ENCODE peak calls at places on chromosomes 5 and 9, in five cellular contexts. One of them, this sample, is unnamed.

GRCh38 chr9:77885104-77885672 is 146.4 kb downstream of the GNAQ start:
- DNase-seq in ovary: peak
- DNase-seq in A549: no peak
- DNase-seq in IMR-90: no peak
- DNase-seq in right lobe of liver: no peak
- DNase-seq in this sample: no peak

GRCh38 chr9:131278421-131279111 is 2.3 kb upstream of the FAM78A start:
- DNase-seq in ovary: no peak
- DNase-seq in A549: no peak
- DNase-seq in IMR-90: no peak
- DNase-seq in right lobe of liver: no peak
- DNase-seq in this sample: no peak

GRCh38 chr5:174624754-174625506 is 99.5 kb upstream of the MSX2 start:
- DNase-seq in ovary: no peak
- DNase-seq in A549: no peak
- DNase-seq in IMR-90: peak
- DNase-seq in right lobe of liver: no peak
- DNase-seq in this sample: no peak

GRCh38 chr9:96874947-96875459 is 20.7 kb upstream of the ZNF782 start:
- DNase-seq in ovary: no peak
- DNase-seq in A549: peak
- DNase-seq in IMR-90: peak
- DNase-seq in right lobe of liver: no peak
- DNase-seq in this sample: peak

GRCh38 chr9:34707130-34707529 is 2.8 kb downstream of the CCL21 start:
- DNase-seq in ovary: no peak
- DNase-seq in A549: no peak
- DNase-seq in IMR-90: no peak
- DNase-seq in right lobe of liver: no peak
- DNase-seq in this sample: no peak

GRCh38 chr5:1383886-1384401 is 39.0 kb upstream of the CLPTM1L start:
- DNase-seq in ovary: no peak
- DNase-seq in A549: no peak
- DNase-seq in IMR-90: no peak
- DNase-seq in right lobe of liver: peak
- DNase-seq in this sample: no peak

GRCh38 chr9:97419315-97419867 is 7.5 kb downstream of the TDRD7 start:
- DNase-seq in ovary: no peak
- DNase-seq in A549: no peak
- DNase-seq in IMR-90: peak
- DNase-seq in right lobe of liver: no peak
- DNase-seq in this sample: peak

GRCh38 chr5:59092758-59093157 is 509.9 kb downstream of the RAB3C start:
- DNase-seq in ovary: no peak
- DNase-seq in A549: no peak
- DNase-seq in IMR-90: no peak
- DNase-seq in right lobe of liver: no peak
- DNase-seq in this sample: no peak

GRCh38 chr9:28234899-28235277 is 661.6 kb upstream of the C9orf72 start:
- DNase-seq in ovary: no peak
- DNase-seq in A549: no peak
- DNase-seq in IMR-90: peak
- DNase-seq in right lobe of liver: no peak
- DNase-seq in this sample: peak

GRCh38 chr5:33513786-33514185 is 73.0 kb downstream of the TARS1 start:
- DNase-seq in ovary: no peak
- DNase-seq in A549: no peak
- DNase-seq in IMR-90: no peak
- DNase-seq in right lobe of liver: no peak
- DNase-seq in this sample: no peak

GRCh38 chr5:38546691-38547146 is 9.7 kb downstream of the LIFR start:
- DNase-seq in ovary: no peak
- DNase-seq in A549: no peak
- DNase-seq in IMR-90: no peak
- DNase-seq in right lobe of liver: no peak
- DNase-seq in this sample: no peak

GRCh38 chr5:45205403-45205961 is 396.7 kb downstream of the MRPS30 start:
- DNase-seq in ovary: no peak
- DNase-seq in A549: no peak
- DNase-seq in IMR-90: no peak
- DNase-seq in right lobe of liver: no peak
- DNase-seq in this sample: no peak

GRCh38 chr5:126814721-126815404 is 37.9 kb downstream of the LMNB1 start:
- DNase-seq in ovary: no peak
- DNase-seq in A549: peak
- DNase-seq in IMR-90: peak
- DNase-seq in right lobe of liver: no peak
- DNase-seq in this sample: no peak

GRCh38 chr5:38149815-38150195 is 108.6 kb upstream of the EGFLAM start:
- DNase-seq in ovary: no peak
- DNase-seq in A549: no peak
- DNase-seq in IMR-90: no peak
- DNase-seq in right lobe of liver: no peak
- DNase-seq in this sample: no peak

GRCh38 chr5:126000533-126000932 is 422.7 kb upstream of the GRAMD2B start:
- DNase-seq in ovary: no peak
- DNase-seq in A549: no peak
- DNase-seq in IMR-90: no peak
- DNase-seq in right lobe of liver: no peak
- DNase-seq in this sample: no peak

GRCh38 chr5:100838048-100838473 is 65.0 kb downstream of the ST8SIA4 start:
- DNase-seq in ovary: no peak
- DNase-seq in A549: no peak
- DNase-seq in IMR-90: no peak
- DNase-seq in right lobe of liver: no peak
- DNase-seq in this sample: no peak

GRCh38 chr5:58248221-58248620 is 211.7 kb downstream of the PLK2 start:
- DNase-seq in ovary: no peak
- DNase-seq in A549: no peak
- DNase-seq in IMR-90: no peak
- DNase-seq in right lobe of liver: no peak
- DNase-seq in this sample: no peak

GRCh38 chr5:107372723-107373487 is 297.8 kb downstream of the EFNA5 start:
- DNase-seq in ovary: no peak
- DNase-seq in A549: no peak
- DNase-seq in IMR-90: peak
- DNase-seq in right lobe of liver: no peak
- DNase-seq in this sample: no peak

GRCh38 chr5:180251887-180252286 is 40.0 kb downstream of the MAPK9 start:
- DNase-seq in ovary: no peak
- DNase-seq in A549: no peak
- DNase-seq in IMR-90: no peak
- DNase-seq in right lobe of liver: no peak
- DNase-seq in this sample: no peak

GRCh38 chr5:392431-392988 is 50.5 kb upstream of the EXOC3 start:
- DNase-seq in ovary: no peak
- DNase-seq in A549: peak
- DNase-seq in IMR-90: peak
- DNase-seq in right lobe of liver: no peak
- DNase-seq in this sample: peak

GRCh38 chr5:1507457-1507856 is 16.3 kb downstream of the LPCAT1 start:
- DNase-seq in ovary: no peak
- DNase-seq in A549: no peak
- DNase-seq in IMR-90: no peak
- DNase-seq in right lobe of liver: peak
- DNase-seq in this sample: no peak

GRCh38 chr5:17114715-17115599 is 102.5 kb upstream of the BASP1 start:
- DNase-seq in ovary: no peak
- DNase-seq in A549: peak
- DNase-seq in IMR-90: no peak
- DNase-seq in right lobe of liver: no peak
- DNase-seq in this sample: no peak

GRCh38 chr5:72463499-72464052 is 43.6 kb downstream of the ZNF366 start:
- DNase-seq in ovary: no peak
- DNase-seq in A549: no peak
- DNase-seq in IMR-90: no peak
- DNase-seq in right lobe of liver: no peak
- DNase-seq in this sample: no peak

GRCh38 chr9:109014267-109015025 is 1.1 kb upstream of the CTNNAL1 start:
- DNase-seq in ovary: peak
- DNase-seq in A549: peak
- DNase-seq in IMR-90: peak
- DNase-seq in right lobe of liver: no peak
- DNase-seq in this sample: no peak

GRCh38 chr5:90534922-90535321 is 5.5 kb upstream of the LYSMD3 start:
- DNase-seq in ovary: no peak
- DNase-seq in A549: no peak
- DNase-seq in IMR-90: no peak
- DNase-seq in right lobe of liver: no peak
- DNase-seq in this sample: no peak

GRCh38 chr9:20988916-20989315 is 42.5 kb downstream of the HACD4 start:
- DNase-seq in ovary: no peak
- DNase-seq in A549: no peak
- DNase-seq in IMR-90: peak
- DNase-seq in right lobe of liver: no peak
- DNase-seq in this sample: no peak

GRCh38 chr5:142095651-142096330 is 12.8 kb upstream of the NDFIP1 start:
- DNase-seq in ovary: no peak
- DNase-seq in A549: no peak
- DNase-seq in IMR-90: no peak
- DNase-seq in right lobe of liver: no peak
- DNase-seq in this sample: no peak

GRCh38 chr5:61051267-61051666 is 106.3 kb downstream of the NDUFAF2 start:
- DNase-seq in ovary: no peak
- DNase-seq in A549: peak
- DNase-seq in IMR-90: peak
- DNase-seq in right lobe of liver: no peak
- DNase-seq in this sample: no peak

GRCh38 chr5:52725065-52725746 is 62.5 kb upstream of the ITGA1 start:
- DNase-seq in ovary: no peak
- DNase-seq in A549: no peak
- DNase-seq in IMR-90: peak
- DNase-seq in right lobe of liver: no peak
- DNase-seq in this sample: no peak

GRCh38 chr9:128322342-128323191 is at the start of the genes COQ4 and TRUB2:
- DNase-seq in ovary: peak
- DNase-seq in A549: peak
- DNase-seq in IMR-90: peak
- DNase-seq in right lobe of liver: peak
- DNase-seq in this sample: peak
- TF ChIP-seq POLR2A in ovary: no peak
- TF ChIP-seq POLR2A in A549: peak
- TF ChIP-seq POLR2A in IMR-90: peak
- TF ChIP-seq POLR2A in right lobe of liver: peak
- TF ChIP-seq POLR2A in this sample: peak

GRCh38 chr5:64767959-64768357 is 533 bp downstream of the SREK1IP1 start:
- DNase-seq in ovary: no peak
- DNase-seq in A549: peak
- DNase-seq in IMR-90: peak
- DNase-seq in right lobe of liver: no peak
- DNase-seq in this sample: no peak

GRCh38 chr5:64766105-64766504 is 2.4 kb downstream of the SREK1IP1 start:
- DNase-seq in ovary: no peak
- DNase-seq in A549: no peak
- DNase-seq in IMR-90: peak
- DNase-seq in right lobe of liver: no peak
- DNase-seq in this sample: no peak

GRCh38 chr5:64766934-64767333 is 1.6 kb downstream of the SREK1IP1 start:
- DNase-seq in ovary: no peak
- DNase-seq in A549: no peak
- DNase-seq in IMR-90: no peak
- DNase-seq in right lobe of liver: no peak
- DNase-seq in this sample: no peak

GRCh38 chr5:64769856-64770255 is 1.1 kb downstream of the CWC27 start:
- DNase-seq in ovary: no peak
- DNase-seq in A549: no peak
- DNase-seq in IMR-90: no peak
- DNase-seq in right lobe of liver: no peak
- DNase-seq in this sample: no peak

DNA sequence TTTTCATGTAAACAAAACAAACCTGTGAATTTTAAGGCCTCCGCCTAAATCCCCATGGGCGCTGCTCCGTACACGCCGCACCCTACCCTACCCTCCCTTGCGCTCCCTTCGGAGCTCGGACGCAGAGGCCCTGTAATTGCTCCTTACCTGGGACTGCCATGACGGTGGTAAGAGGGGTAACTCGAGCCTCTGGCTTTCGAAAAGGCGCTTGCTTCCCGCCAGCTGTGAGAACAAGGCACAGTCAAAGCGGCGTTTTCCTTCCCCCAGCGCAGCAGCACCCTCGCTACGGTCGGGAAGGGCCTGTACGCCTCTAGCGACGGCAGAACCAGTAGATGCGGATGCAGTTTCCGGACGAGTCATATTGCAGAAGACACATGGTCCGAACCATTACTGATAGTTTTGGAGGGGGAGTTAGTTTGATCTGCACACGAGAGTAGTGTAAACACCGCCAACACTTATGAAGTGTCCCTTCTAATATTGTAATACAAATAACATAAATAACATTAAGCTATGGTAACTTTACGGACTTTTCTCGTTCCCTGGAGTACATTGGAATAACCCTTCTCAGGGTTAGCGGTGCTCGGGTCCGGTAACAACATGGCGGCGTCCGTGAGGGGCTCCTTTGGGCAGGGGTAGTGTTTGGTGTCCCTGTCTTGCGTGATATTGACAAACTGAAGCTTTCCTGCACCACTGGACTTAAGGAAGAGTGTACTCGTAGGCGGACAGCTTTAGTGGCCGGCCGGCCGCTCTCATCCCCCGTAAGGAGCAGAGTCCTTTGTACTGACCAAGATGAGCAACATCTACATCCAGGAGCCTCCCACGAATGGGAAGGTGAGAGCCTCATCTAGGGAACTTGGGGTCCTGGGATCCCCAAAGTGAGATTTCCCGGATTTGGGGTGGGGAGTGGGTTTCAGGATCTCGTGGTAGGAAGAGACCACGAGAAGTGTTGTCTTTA is at the start of the genes CWC27 and SREK1IP1:
- DNase-seq in ovary: peak
- DNase-seq in A549: peak
- DNase-seq in IMR-90: peak
- DNase-seq in right lobe of liver: peak
- DNase-seq in this sample: peak
- TF ChIP-seq POLR2A in ovary: peak
- TF ChIP-seq POLR2A in A549: peak
- TF ChIP-seq POLR2A in IMR-90: peak
- TF ChIP-seq POLR2A in right lobe of liver: peak
- TF ChIP-seq POLR2A in this sample: peak

GRCh38 chr9:99559776-99560175 is 261.9 kb upstream of the NR4A3 start:
- DNase-seq in ovary: no peak
- DNase-seq in A549: no peak
- DNase-seq in IMR-90: no peak
- DNase-seq in right lobe of liver: no peak
- DNase-seq in this sample: no peak
- TF ChIP-seq POLR2A in ovary: no peak
- TF ChIP-seq POLR2A in A549: no peak
- TF ChIP-seq POLR2A in IMR-90: no peak
- TF ChIP-seq POLR2A in right lobe of liver: no peak
- TF ChIP-seq POLR2A in this sample: no peak

DNA sequence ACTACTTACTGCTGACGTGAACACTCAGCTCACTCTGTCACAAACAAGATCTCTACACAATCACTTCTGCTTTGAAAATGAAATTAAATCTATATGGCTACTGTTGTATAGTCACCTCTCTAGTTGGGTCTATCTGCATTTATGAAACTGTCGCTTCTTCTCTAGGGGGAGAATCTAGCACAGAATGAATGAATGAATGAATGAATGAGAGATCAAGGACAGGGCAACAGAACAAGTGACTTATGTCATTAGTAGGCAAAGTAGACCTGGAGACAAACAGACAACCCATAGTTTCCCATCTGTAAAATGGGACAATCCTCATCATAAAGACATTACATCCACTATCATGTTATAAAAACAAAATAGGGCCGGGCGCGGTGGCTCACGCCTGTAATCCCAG is 13.4 kb downstream of the PTCH1 start:
- DNase-seq in ovary: no peak
- DNase-seq in A549: no peak
- DNase-seq in IMR-90: no peak
- DNase-seq in right lobe of liver: no peak
- DNase-seq in this sample: no peak
- TF ChIP-seq POLR2A in ovary: no peak
- TF ChIP-seq POLR2A in A549: no peak
- TF ChIP-seq POLR2A in IMR-90: no peak
- TF ChIP-seq POLR2A in right lobe of liver: no peak
- TF ChIP-seq POLR2A in this sample: no peak

This sample was measured in H54.